ENCODE peak calls at places on chromosomes 5 and 9, in ten cellular contexts. E is right atrium auricular region, O is body of pancreas, Z is cardiac fibroblast, H is GM12865, L is heart left ventricle, B is neuronal stem cell, U is gastrocnemius medialis, P is ovary, I is Peyer's patch. A is an unnamed sample.

GRCh38 chr5:56320686-56321085 is 87.6 kb upstream of the ANKRD55 start:
- DNase-seq in P (no peak), E (no peak), O (no peak), B (no peak), H (no peak), U (no peak), I (no peak), Z (no peak), L (no peak), A (no peak)

GRCh38 chr9:18487620-18488019 is 13.7 kb downstream of the ADAMTSL1 start:
- DNase-seq in L (no peak), U (no peak), H (no peak), P (no peak), E (no peak), O (no peak), B (no peak), I (no peak), Z (no peak), A (no peak)

GRCh38 chr5:95840969-95841368 is 18.4 kb upstream of the GLRX start:
- DNase-seq in I (no peak), U (no peak), E (no peak), O (no peak), Z (no peak), H (no peak), P (no peak), B (no peak), L (no peak), A (no peak)

GRCh38 chr5:123673107-123673506 is 161.1 kb downstream of the CSNK1G3 start:
- DNase-seq in O (no peak), P (no peak), I (no peak), B (no peak), U (no peak), E (no peak), H (peak), L (no peak), Z (no peak), A (no peak)

GRCh38 chr9:114769664-114770063 is 36.2 kb downstream of the TNFSF15 start:
- DNase-seq in Z (peak), O (no peak), E (no peak), U (no peak), P (no peak), L (no peak), I (no peak), B (no peak), H (no peak), A (no peak)

GRCh38 chr5:41268894-41269293 is 55.6 kb upstream of the C6 start:
- DNase-seq in H (no peak), P (no peak), B (no peak), I (no peak), Z (no peak), U (no peak), E (no peak), L (no peak), O (no peak), A (no peak)

GRCh38 chr9:72471096-72471495 is 50.3 kb upstream of the TMC1 start:
- DNase-seq in Z (no peak), P (no peak), B (no peak), H (no peak), L (no peak), E (no peak), O (no peak), U (no peak), I (no peak), A (no peak)

GRCh38 chr5:143887901-143888648 is 76.1 kb downstream of the HMHB1 start:
- DNase-seq in H (no peak), L (no peak), I (no peak), E (no peak), P (no peak), O (no peak), U (no peak), B (no peak), Z (peak), A (no peak)

GRCh38 chr5:169808118-169808581 is 171.1 kb downstream of the DOCK2 start:
- DNase-seq in I (no peak), B (no peak), O (no peak), U (no peak), E (no peak), P (no peak), L (no peak), H (no peak), Z (no peak), A (no peak)

GRCh38 chr9:34566972-34567371 is 22.6 kb downstream of the CNTFR start:
- DNase-seq in U (no peak), L (no peak), Z (no peak), P (no peak), H (no peak), B (no peak), E (no peak), I (no peak), O (no peak), A (no peak)

GRCh38 chr9:135978650-135979461 is 17.7 kb upstream of the UBAC1 start:
- DNase-seq in O (no peak), Z (no peak), B (no peak), P (no peak), E (no peak), L (no peak), H (no peak), I (no peak), U (peak), A (no peak)

GRCh38 chr9:133130721-133131244 is 9.7 kb upstream of the RALGDS start:
- DNase-seq in U (no peak), B (no peak), O (no peak), L (no peak), Z (no peak), P (no peak), E (no peak), I (peak), H (peak), A (no peak)

GRCh38 chr5:92991681-92992472 is 589.1 kb downstream of the NR2F1-AS1 start:
- DNase-seq in E (no peak), L (no peak), O (no peak), P (no peak), I (no peak), U (no peak), Z (peak), H (no peak), B (no peak), A (no peak)

GRCh38 chr5:91154338-91154737 is 228.8 kb downstream of the ARRDC3 start:
- DNase-seq in H (no peak), I (no peak), Z (no peak), E (no peak), L (no peak), P (no peak), B (no peak), U (no peak), O (no peak), A (no peak)

GRCh38 chr5:74885170-74885569 is 19.0 kb upstream of the FAM169A start:
- DNase-seq in I (no peak), O (no peak), E (no peak), H (no peak), P (no peak), L (no peak), Z (no peak), U (no peak), B (no peak), A (no peak)

GRCh38 chr9:82597225-82598158 is 465.4 kb downstream of the RASEF start:
- DNase-seq in B (no peak), O (peak), H (no peak), P (no peak), I (no peak), U (no peak), E (no peak), L (no peak), Z (no peak), A (no peak)

GRCh38 chr5:22226423-22226822 is 626.7 kb downstream of the CDH12 start:
- DNase-seq in Z (no peak), P (no peak), B (no peak), O (no peak), I (no peak), H (no peak), L (no peak), U (no peak), E (no peak), A (no peak)

GRCh38 chr5:2038337-2039179 is 155.8 kb upstream of the IRX4 start:
- DNase-seq in I (peak), O (peak), U (peak), Z (peak), B (peak), P (peak), H (peak), E (no peak), L (peak), A (no peak)

GRCh38 chr9:84140535-84141101 is 160.0 kb downstream of the RMI1 start:
- DNase-seq in U (no peak), L (no peak), Z (no peak), H (peak), E (no peak), I (peak), O (peak), B (peak), P (peak), A (no peak)

GRCh38 chr5:71891856-71892255 is 172.8 kb downstream of the CARTPT start:
- DNase-seq in U (no peak), H (no peak), P (no peak), O (peak), L (peak), B (peak), I (no peak), E (peak), Z (peak), A (no peak)

GRCh38 chr5:179124329-179124852 is 64.2 kb downstream of the ZNF354C start:
- DNase-seq in B (no peak), P (no peak), E (peak), U (no peak), O (peak), I (peak), L (no peak), H (no peak), Z (no peak), A (peak)

GRCh38 chr9:17962747-17963146 is 383.9 kb downstream of the SH3GL2 start:
- DNase-seq in L (peak), Z (peak), P (peak), O (peak), H (no peak), U (no peak), E (no peak), I (peak), B (no peak), A (no peak)

GRCh38 chr9:15837079-15837679 is 284.3 kb downstream of the CCDC171 start:
- DNase-seq in H (peak), E (no peak), O (peak), B (peak), I (peak), P (no peak), U (no peak), L (no peak), Z (peak), A (no peak)

GRCh38 chr5:963310-963672 is 45.3 kb upstream of the NKD2 start:
- DNase-seq in I (no peak), O (no peak), P (no peak), L (peak), H (no peak), E (no peak), Z (no peak), U (no peak), B (no peak), A (no peak)

GRCh38 chr9:95645992-95646391 is 129.2 kb upstream of the PTCH1 start:
- DNase-seq in U (no peak), P (no peak), Z (peak), E (no peak), H (no peak), L (no peak), B (no peak), I (no peak), O (no peak), A (no peak)

GRCh38 chr9:72477862-72478564 is 43.4 kb upstream of the TMC1 start:
- DNase-seq in L (no peak), U (no peak), H (peak), Z (peak), O (peak), E (no peak), P (no peak), I (peak), B (no peak), A (no peak)

GRCh38 chr9:82540175-82540574 is 522.8 kb downstream of the RASEF start:
- DNase-seq in I (no peak), E (no peak), P (no peak), U (no peak), Z (no peak), O (peak), H (no peak), L (no peak), B (no peak), A (no peak)

GRCh38 chr9:37925786-37926736 is 22.1 kb upstream of the SLC25A51 start:
- DNase-seq in B (no peak), P (no peak), E (no peak), O (no peak), L (peak), H (peak), U (no peak), I (no peak), Z (peak), A (no peak)

GRCh38 chr9:17291766-17292165 is 156.9 kb downstream of the CNTLN start:
- DNase-seq in B (no peak), P (no peak), E (no peak), O (no peak), U (no peak), Z (peak), I (no peak), L (no peak), H (no peak), A (no peak)

GRCh38 chr5:132388244-132389050 is 18.9 kb downstream of the SLC22A5 start:
- DNase-seq in O (peak), Z (peak), L (no peak), I (peak), E (no peak), B (no peak), H (no peak), U (no peak), P (peak), A (no peak)

GRCh38 chr5:55027589-55027988 is 3.5 kb downstream of the GZMK start:
- DNase-seq in I (no peak), P (no peak), B (no peak), U (no peak), Z (no peak), O (no peak), H (peak), L (no peak), E (no peak), A (no peak)

GRCh38 chr9:123914517-123915199 is 15.3 kb downstream of the DENND1A start:
- DNase-seq in P (no peak), L (no peak), H (peak), B (no peak), I (no peak), E (no peak), O (no peak), Z (no peak), U (no peak), A (no peak)

GRCh38 chr9:96100385-96100978 is 201.5 kb downstream of the HSD17B3 start:
- DNase-seq in B (no peak), H (no peak), E (no peak), U (no peak), L (no peak), Z (no peak), P (no peak), O (no peak), I (no peak), A (no peak)

GRCh38 chr9:121718063-121718462 is 66.6 kb downstream of the DAB2IP start:
- DNase-seq in H (no peak), U (no peak), P (peak), L (peak), O (no peak), E (no peak), I (no peak), Z (no peak), B (peak), A (no peak)

GRCh38 chr9:88837731-88838130 is 153.5 kb upstream of the S1PR3 start:
- DNase-seq in B (no peak), O (no peak), P (no peak), H (no peak), E (no peak), I (no peak), Z (peak), U (no peak), L (no peak), A (no peak)

GRCh38 chr9:135251996-135252760 is 164.7 kb downstream of the OLFM1 start:
- DNase-seq in U (no peak), Z (no peak), H (no peak), O (no peak), I (no peak), B (no peak), P (no peak), E (no peak), L (no peak), A (no peak)

DNA sequence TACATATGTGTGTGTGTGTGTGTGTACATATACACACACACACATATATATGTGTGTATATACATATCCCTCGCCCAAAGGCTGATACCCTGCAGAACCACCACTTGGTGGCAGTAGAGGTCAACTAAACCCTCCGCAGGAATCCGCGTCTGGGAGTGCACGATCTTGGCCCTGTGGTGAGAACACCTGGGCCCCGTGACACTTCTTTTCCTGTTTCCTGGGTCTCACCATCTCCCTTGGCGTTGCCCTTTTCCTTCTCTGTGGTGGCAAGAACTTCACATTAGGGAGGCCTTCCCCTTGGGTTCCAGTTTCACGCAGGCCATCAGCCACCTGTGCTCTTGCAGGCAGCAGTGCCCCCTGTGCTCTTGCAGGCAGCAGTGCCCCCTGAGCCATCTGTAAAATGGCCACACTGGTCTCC is 8.2 kb downstream of the IL9 start:
- DNase-seq in Z (peak), L (peak), B (peak), U (peak), P (peak), I (peak), E (peak), O (peak), H (peak), A (no peak)
- H3K4me3 ChIP-seq in Z (no peak), L (no peak), B (no peak), U (no peak), P (no peak), I (no peak), E (no peak), O (no peak), H (no peak), A (no peak)

GRCh38 chr9:131096490-131097258 is at the start of gene AIF1L:
- DNase-seq in I (no peak), P (no peak), E (no peak), O (peak), H (no peak), B (peak), Z (no peak), U (no peak), L (no peak), A (no peak)
- H3K4me3 ChIP-seq in I (peak), P (peak), E (peak), O (peak), H (no peak), B (peak), Z (peak), U (peak), L (peak), A (peak)

GRCh38 chr9:126761274-126761673 is 43.6 kb upstream of the ZBTB43 start:
- DNase-seq in P (no peak), H (no peak), E (no peak), U (no peak), B (no peak), Z (no peak), O (no peak), I (no peak), L (no peak), A (no peak)
- H3K4me3 ChIP-seq in P (no peak), H (no peak), E (no peak), U (no peak), B (no peak), Z (no peak), O (no peak), I (no peak), L (no peak), A (no peak)

DNA sequence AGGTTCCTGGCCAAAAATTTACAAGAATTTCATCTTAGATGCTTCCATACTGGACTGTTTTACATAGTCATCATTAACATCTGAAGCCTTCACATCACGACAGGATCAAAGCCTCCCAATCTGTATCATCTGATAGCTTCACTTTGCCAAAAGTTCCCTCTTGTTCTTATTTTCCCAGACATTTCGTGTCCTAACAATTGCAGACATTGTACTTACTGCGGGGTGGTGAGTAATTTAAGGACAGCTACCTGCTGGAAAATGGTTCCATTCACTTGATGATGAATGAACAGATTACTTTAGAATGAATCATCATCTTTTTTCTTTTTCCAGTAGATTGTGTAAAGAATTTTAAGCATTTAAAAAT is 377.1 kb downstream of the KIAA0825 start:
- DNase-seq in U (no peak), I (no peak), Z (peak), B (no peak), P (no peak), H (no peak), E (no peak), O (no peak), L (no peak), A (no peak)
- H3K4me3 ChIP-seq in U (no peak), I (no peak), Z (no peak), B (no peak), P (no peak), H (no peak), E (no peak), O (no peak), L (no peak), A (no peak)

GRCh38 chr5:126949475-126949874 is 80.9 kb downstream of the MARCHF3 start:
- DNase-seq in U (no peak), H (no peak), P (no peak), L (no peak), E (no peak), O (no peak), I (no peak), B (no peak), Z (no peak), A (no peak)

GRCh38 chr5:126947146-126948010 is 83.0 kb downstream of the MARCHF3 start:
- DNase-seq in E (no peak), U (no peak), P (no peak), I (no peak), O (no peak), B (no peak), Z (no peak), L (no peak), H (peak), A (no peak)

GRCh38 chr5:126948453-126948852 is 81.9 kb downstream of the MARCHF3 start:
- DNase-seq in P (no peak), E (no peak), O (no peak), L (no peak), B (no peak), H (no peak), U (no peak), Z (no peak), I (no peak), A (no peak)

GRCh38 chr5:126948011-126948355 is 82.4 kb downstream of the MARCHF3 start:
- DNase-seq in L (no peak), P (no peak), B (no peak), Z (no peak), I (no peak), U (no peak), E (no peak), H (no peak), O (no peak), A (no peak)
- H3K4me3 ChIP-seq in L (no peak), P (no peak), B (no peak), Z (no peak), I (no peak), U (no peak), E (no peak), H (no peak), O (no peak), A (no peak)

GRCh38 chr5:78719504-78720233 is 71.1 kb upstream of the LHFPL2 start:
- DNase-seq in I (no peak), B (no peak), H (no peak), U (no peak), Z (no peak), P (no peak), L (no peak), O (no peak), E (no peak), A (no peak)
- H3K4me3 ChIP-seq in I (no peak), B (no peak), H (no peak), U (no peak), Z (no peak), P (no peak), L (no peak), O (no peak), E (no peak), A (no peak)